ENCODE peak calls at places on chromosomes 16 and 17, in ten cellular contexts. F, Y, N, U, B, D, O, K, M and T are unnamed samples.

GRCh38 chr16:85477801-85478363 is 135.2 kb upstream of the GSE1 start:
- DNase-seq in B (no peak), K (peak), O (no peak), Y (no peak), D (no peak), U (no peak), F (no peak), N (no peak), M (no peak), T (no peak)

GRCh38 chr16:84851192-84852127 is 31.7 kb downstream of the CRISPLD2 start:
- DNase-seq in F (no peak), U (no peak), Y (no peak), K (peak), D (no peak), O (no peak), N (peak), B (peak), M (no peak), T (no peak)

GRCh38 chr16:19879241-19879792 is 5.3 kb downstream of the GPRC5B start:
- DNase-seq in U (peak), Y (no peak), F (no peak), N (peak), D (no peak), B (peak), K (no peak), O (no peak), M (no peak), T (no peak)

GRCh38 chr16:84266451-84266850 is 26.6 kb upstream of the KCNG4 start:
- DNase-seq in B (no peak), O (no peak), Y (peak), N (peak), U (peak), M (no peak), D (peak), F (peak), K (peak), T (no peak)

GRCh38 chr17:1298616-1299015 is 19.2 kb downstream of the TRARG1 start:
- DNase-seq in B (no peak), K (no peak), F (peak), Y (no peak), M (peak), N (peak), D (no peak), O (no peak), U (peak), T (peak)

GRCh38 chr17:80419255-80419654 is 4.3 kb downstream of the ENDOV start:
- DNase-seq in K (no peak), F (no peak), M (no peak), N (no peak), Y (no peak), B (no peak), O (no peak), U (no peak), D (no peak), T (no peak)

GRCh38 chr17:35257080-35257701 is 14.3 kb downstream of the SLFN5 start:
- DNase-seq in F (no peak), M (no peak), D (no peak), U (no peak), N (no peak), Y (peak), K (peak), B (peak), O (no peak), T (peak)

GRCh38 chr17:77657821-77658220 is 300.7 kb upstream of the TNRC6C start:
- DNase-seq in N (no peak), B (no peak), K (no peak), U (no peak), D (no peak), O (no peak), F (no peak), M (no peak), Y (no peak), T (no peak)

GRCh38 chr16:2194166-2194834 is 2.1 kb downstream of the CASKIN1 start:
- DNase-seq in N (peak), O (no peak), F (no peak), M (no peak), D (no peak), K (peak), U (peak), Y (no peak), B (no peak), T (no peak)

GRCh38 chr17:78506454-78507309 is 70.5 kb downstream of the DNAH17 start:
- DNase-seq in N (no peak), F (no peak), U (no peak), D (no peak), O (peak), B (no peak), M (no peak), K (no peak), Y (no peak), T (no peak)

GRCh38 chr17:31680126-31680525 is 178.9 kb downstream of the COPRS start:
- DNase-seq in Y (no peak), F (no peak), B (no peak), U (no peak), N (no peak), D (no peak), M (no peak), O (no peak), K (no peak), T (no peak)

GRCh38 chr17:66952031-66952524 is 12.4 kb upstream of the CACNG4 start:
- DNase-seq in D (peak), B (no peak), K (no peak), O (no peak), U (peak), M (no peak), N (peak), Y (no peak), F (no peak), T (no peak)

GRCh38 chr17:47692137-47692894 is 1.6 kb upstream of the TBKBP1 start:
- DNase-seq in Y (no peak), F (no peak), D (no peak), K (no peak), N (no peak), O (no peak), U (no peak), M (no peak), B (no peak), T (no peak)

GRCh38 chr17:43068570-43069367 is 43.7 kb downstream of the RND2 start:
- DNase-seq in N (no peak), K (no peak), D (no peak), Y (peak), U (no peak), F (no peak), M (no peak), B (no peak), O (no peak), T (no peak)

GRCh38 chr16:77613115-77613514 is 109.2 kb upstream of the NUDT7 start:
- DNase-seq in O (no peak), Y (no peak), B (no peak), M (no peak), K (peak), F (no peak), N (peak), D (no peak), U (no peak), T (no peak)

GRCh38 chr17:21058098-21058893 is 15.5 kb upstream of the USP22 start:
- DNase-seq in M (no peak), D (no peak), Y (no peak), N (peak), F (no peak), O (no peak), B (no peak), K (peak), U (no peak), T (no peak)

GRCh38 chr16:69276143-69277115 is 34.7 kb upstream of the VPS4A start:
- DNase-seq in D (peak), Y (no peak), N (peak), B (no peak), F (no peak), O (peak), U (no peak), K (peak), M (no peak), T (peak)

GRCh38 chr16:81532491-81533174 is 88.0 kb downstream of the CMIP start:
- DNase-seq in N (no peak), D (no peak), Y (no peak), F (no peak), O (no peak), U (no peak), K (no peak), B (no peak), M (no peak), T (peak)

GRCh38 chr17:60327870-60328362 is 64.0 kb downstream of the USP32 start:
- DNase-seq in B (no peak), N (no peak), Y (no peak), U (peak), K (no peak), O (no peak), F (no peak), D (no peak), M (no peak), T (no peak)

GRCh38 chr17:56149266-56150036 is 3.8 kb upstream of the ANKFN1 start:
- DNase-seq in B (no peak), K (no peak), U (no peak), N (peak), F (no peak), D (no peak), O (no peak), M (no peak), Y (no peak), T (no peak)

GRCh38 chr17:27532269-27533067 is 76.2 kb downstream of the KSR1 start:
- DNase-seq in Y (no peak), N (no peak), K (peak), M (no peak), U (no peak), F (no peak), O (peak), D (no peak), B (no peak), T (no peak)

GRCh38 chr17:43020789-43021738 is 1.1 kb downstream of the VAT1 start:
- DNase-seq in D (peak), F (no peak), N (peak), U (peak), Y (peak), K (peak), B (peak), M (no peak), O (peak), T (peak)

GRCh38 chr16:528111-529011 is 849 bp downstream of the CAPN15 start:
- DNase-seq in D (peak), K (peak), Y (peak), O (peak), N (peak), B (no peak), U (peak), F (peak), M (no peak), T (peak)

GRCh38 chr17:9839433-9839832 is 13.7 kb downstream of the GLP2R start:
- DNase-seq in D (no peak), N (peak), O (no peak), F (no peak), K (peak), U (no peak), B (no peak), Y (no peak), M (no peak), T (no peak)

GRCh38 chr17:50051606-50052005 is 4.3 kb upstream of the ITGA3 start:
- DNase-seq in D (no peak), B (no peak), U (no peak), O (no peak), N (peak), F (no peak), K (peak), Y (no peak), M (no peak), T (peak)

GRCh38 chr17:1188812-1189211 is 9.0 kb upstream of the ABR start:
- DNase-seq in O (peak), N (peak), M (no peak), F (no peak), U (no peak), Y (peak), K (peak), B (no peak), D (no peak), T (peak)

GRCh38 chr17:40168262-40168832 is 8.9 kb upstream of the RAPGEFL1 start:
- DNase-seq in B (peak), K (peak), O (no peak), D (no peak), F (peak), M (no peak), U (peak), Y (no peak), N (peak), T (no peak)

GRCh38 chr16:24764916-24765315 is 35.5 kb downstream of the TNRC6A start:
- DNase-seq in N (no peak), O (no peak), U (no peak), K (no peak), M (no peak), B (no peak), D (no peak), F (no peak), Y (no peak), T (no peak)

GRCh38 chr17:3655766-3656165 is 12.6 kb downstream of the TAX1BP3 start:
- DNase-seq in O (no peak), K (no peak), D (no peak), B (no peak), M (no peak), F (no peak), Y (no peak), U (no peak), N (no peak), T (no peak)

GRCh38 chr16:58010886-58011285 is 9.7 kb downstream of the USB1 start:
- DNase-seq in U (peak), M (no peak), K (no peak), N (no peak), F (no peak), D (no peak), O (no peak), B (no peak), Y (no peak), T (no peak)

GRCh38 chr17:35428229-35428628 is 4.1 kb downstream of the SLFN12 start:
- DNase-seq in B (no peak), M (no peak), N (no peak), D (no peak), U (no peak), Y (no peak), F (no peak), O (no peak), K (no peak), T (no peak)

GRCh38 chr17:75514299-75515228 is 773 bp downstream of the CASKIN2 start:
- DNase-seq in U (peak), N (peak), M (no peak), O (no peak), F (no peak), Y (peak), D (no peak), K (no peak), B (no peak), T (peak)